ENCODE peak calls at places on chromosomes 6 and 20, in nine cellular contexts. H is stimulated activated CD4-positive, alpha-beta T cell treated with anti-CD3 and anti-CD28 coated beads, Interleukin-12 subunit alpha, Interleukin-12 subunit beta, amount 100 ng/mL, for 4 hours; I is NCI-H1694; K is PC-9; Z is T-cell; R is anterior cingulate cortex; T is stimulated activated CD8-positive, alpha-beta memory T cell treated with anti-CD3 and anti-CD28 coated beads, Interleukin-4, amount 100 ng/mL, for 1 hour; V is cardiac muscle cell; L is choroid plexus epithelial cell. M is an unnamed sample.

GRCh38 chr6:15256538-15257222 is 10.8 kb downstream of the JARID2 start:
- DNase-seq in H (no peak), I (no peak), K (no peak), Z (no peak), R (no peak), T (no peak), V (no peak), L (no peak), M (no peak)

GRCh38 chr6:17971128-17972073 is 16.0 kb downstream of the KIF13A start:
- DNase-seq in H (no peak), I (no peak), K (no peak), Z (no peak), R (no peak), T (no peak), V (peak), L (peak), M (no peak)

GRCh38 chr6:100573169-100573568 is 108.4 kb upstream of the SIM1 start:
- DNase-seq in H (no peak), I (no peak), K (no peak), Z (no peak), R (no peak), T (no peak), V (peak), L (peak), M (no peak)

GRCh38 chr6:33737267-33738026 is 9.3 kb downstream of the IP6K3 start:
- DNase-seq in H (no peak), I (no peak), K (no peak), Z (no peak), R (no peak), T (no peak), V (no peak), L (no peak), M (no peak)

GRCh38 chr6:147103641-147104040 is 100.6 kb upstream of the STXBP5 start:
- DNase-seq in H (no peak), I (no peak), K (no peak), Z (no peak), R (no peak), T (no peak), V (peak), L (peak), M (no peak)

GRCh38 chr6:56637640-56638039 is 5.0 kb downstream of the DST start:
- DNase-seq in H (no peak), I (peak), K (peak), Z (no peak), R (no peak), T (no peak), V (peak), L (peak), M (peak)

GRCh38 chr6:167953551-167953950 is 43.9 kb upstream of the KIF25 start:
- DNase-seq in H (no peak), I (no peak), K (no peak), Z (no peak), R (no peak), T (no peak), V (no peak), L (no peak), M (peak)

GRCh38 chr20:25223765-25224720 is 23.8 kb upstream of the PYGB start:
- DNase-seq in H (no peak), I (no peak), K (no peak), Z (no peak), R (no peak), T (no peak), V (no peak), L (no peak), M (no peak)

GRCh38 chr6:98828991-98829411 is 5.4 kb upstream of the POU3F2 start:
- DNase-seq in H (no peak), I (no peak), K (no peak), Z (no peak), R (no peak), T (no peak), V (no peak), L (no peak), M (no peak)

GRCh38 chr6:159090530-159091306 is 45.9 kb upstream of the TAGAP start:
- DNase-seq in H (no peak), I (peak), K (no peak), Z (no peak), R (no peak), T (no peak), V (no peak), L (no peak), M (no peak)